ENCODE peak calls at places on chromosomes 7 and 10, in five cellular contexts. Y is GM12878, B is HepG2, Z is SK-N-SH, R is K562. V is an unnamed sample.

GRCh38 chr7:37448057-37448636 is 517 bp downstream of the ELMO1 start:
- DNase-seq in Y (no peak), B (no peak), Z (peak; percentile 86), R (no peak), V (no peak)

GRCh38 chr7:116306409-116307048 is 96.2 kb downstream of the TES start:
- DNase-seq in Y (no peak), B (no peak), Z (no peak), R (no peak), V (no peak)

GRCh38 chr7:53087274-53087673 is 51.8 kb downstream of the POM121L12 start:
- DNase-seq in Y (no peak), B (no peak), Z (no peak), R (no peak), V (no peak)

GRCh38 chr7:82122290-82122689 is 321.3 kb downstream of the CACNA2D1 start:
- DNase-seq in Y (no peak), B (no peak), Z (no peak), R (no peak), V (no peak)

GRCh38 chr7:25759748-25760147 is 392.2 kb upstream of the NFE2L3 start:
- DNase-seq in Y (no peak), B (no peak), Z (no peak), R (no peak), V (no peak)

GRCh38 chr10:44261296-44261695 is 123.6 kb downstream of the CXCL12 start:
- DNase-seq in Y (no peak), B (no peak), Z (peak; percentile 84), R (no peak), V (no peak)

GRCh38 chr10:86294346-86295265 is 72.0 kb downstream of the GRID1 start:
- DNase-seq in Y (no peak), B (no peak), Z (peak; percentile 4), R (no peak), V (no peak)

GRCh38 chr7:157056957-157057902 is 46.8 kb upstream of the MNX1 start:
- DNase-seq in Y (no peak), B (no peak), Z (no peak), R (no peak), V (no peak)

GRCh38 chr7:114853189-114853588 is 68.7 kb upstream of the MDFIC start:
- DNase-seq in Y (no peak), B (no peak), Z (no peak), R (no peak), V (no peak)

GRCh38 chr7:46058424-46058823 is 137.4 kb upstream of the IGFBP3 start:
- DNase-seq in Y (no peak), B (no peak), Z (no peak), R (no peak), V (no peak)

GRCh38 chr7:71637578-71637977 is 505.6 kb downstream of the GALNT17 start:
- DNase-seq in Y (no peak), B (no peak), Z (no peak), R (no peak), V (no peak)

GRCh38 chr10:43312612-43313011 is 45.7 kb upstream of the RASGEF1A start:
- DNase-seq in Y (no peak), B (no peak), Z (no peak), R (peak; percentile 38), V (no peak)

GRCh38 chr7:30249986-30250774 is 34.2 kb upstream of the ZNRF2 start:
- DNase-seq in Y (no peak), B (no peak), Z (no peak), R (no peak), V (no peak)

GRCh38 chr7:132564849-132565248 is 11.4 kb downstream of the PLXNA4 start:
- DNase-seq in Y (no peak), B (no peak), Z (no peak), R (no peak), V (no peak)

GRCh38 chr7:101172005-101172853 is 6.9 kb upstream of the VGF start:
- DNase-seq in Y (no peak), B (no peak), Z (peak; percentile 36), R (no peak), V (no peak)

GRCh38 chr7:5296627-5297226 is 14.0 kb downstream of the SLC29A4 start:
- DNase-seq in Y (peak; percentile 1), B (no peak), Z (peak; percentile 93), R (peak; percentile 82), V (no peak)

GRCh38 chr7:20141666-20142065 is 75.5 kb downstream of the MACC1 start:
- DNase-seq in Y (no peak), B (no peak), Z (peak; percentile 27), R (no peak), V (no peak)

GRCh38 chr10:62690703-62691102 is 113.8 kb upstream of the ADO start:
- DNase-seq in Y (no peak), B (no peak), Z (no peak), R (no peak), V (no peak)

GRCh38 chr10:79146611-79147130 is 77.9 kb downstream of the ZMIZ1 start:
- DNase-seq in Y (no peak), B (no peak), Z (no peak), R (no peak), V (no peak)

GRCh38 chr10:76086571-76087260 is 655.3 kb downstream of the LRMDA start:
- DNase-seq in Y (peak; percentile 4), B (peak; percentile 60), Z (peak; percentile 19), R (peak; percentile 23), V (no peak)

GRCh38 chr10:131179386-131179785 is 132.1 kb downstream of the TCERG1L start:
- DNase-seq in Y (no peak), B (no peak), Z (no peak), R (no peak), V (no peak)

GRCh38 chr10:133411523-133412380 is 12.7 kb downstream of the SPRN start:
- DNase-seq in Y (no peak), B (no peak), Z (no peak), R (no peak), V (no peak)

GRCh38 chr10:111360260-111360925 is 283.6 kb downstream of the ADRA2A start:
- DNase-seq in Y (peak; percentile 23), B (peak; percentile 69), Z (peak; percentile 45), R (peak; percentile 3), V (peak; percentile 64)

GRCh38 chr7:98877692-98878364 is 504 bp upstream of the TRRAP start:
- DNase-seq in Y (no peak), B (no peak), Z (peak; percentile 24), R (no peak), V (no peak)

GRCh38 chr7:90626011-90626410 is 29.9 kb downstream of the CDK14 start:
- DNase-seq in Y (no peak), B (no peak), Z (no peak), R (no peak), V (no peak)

DNA sequence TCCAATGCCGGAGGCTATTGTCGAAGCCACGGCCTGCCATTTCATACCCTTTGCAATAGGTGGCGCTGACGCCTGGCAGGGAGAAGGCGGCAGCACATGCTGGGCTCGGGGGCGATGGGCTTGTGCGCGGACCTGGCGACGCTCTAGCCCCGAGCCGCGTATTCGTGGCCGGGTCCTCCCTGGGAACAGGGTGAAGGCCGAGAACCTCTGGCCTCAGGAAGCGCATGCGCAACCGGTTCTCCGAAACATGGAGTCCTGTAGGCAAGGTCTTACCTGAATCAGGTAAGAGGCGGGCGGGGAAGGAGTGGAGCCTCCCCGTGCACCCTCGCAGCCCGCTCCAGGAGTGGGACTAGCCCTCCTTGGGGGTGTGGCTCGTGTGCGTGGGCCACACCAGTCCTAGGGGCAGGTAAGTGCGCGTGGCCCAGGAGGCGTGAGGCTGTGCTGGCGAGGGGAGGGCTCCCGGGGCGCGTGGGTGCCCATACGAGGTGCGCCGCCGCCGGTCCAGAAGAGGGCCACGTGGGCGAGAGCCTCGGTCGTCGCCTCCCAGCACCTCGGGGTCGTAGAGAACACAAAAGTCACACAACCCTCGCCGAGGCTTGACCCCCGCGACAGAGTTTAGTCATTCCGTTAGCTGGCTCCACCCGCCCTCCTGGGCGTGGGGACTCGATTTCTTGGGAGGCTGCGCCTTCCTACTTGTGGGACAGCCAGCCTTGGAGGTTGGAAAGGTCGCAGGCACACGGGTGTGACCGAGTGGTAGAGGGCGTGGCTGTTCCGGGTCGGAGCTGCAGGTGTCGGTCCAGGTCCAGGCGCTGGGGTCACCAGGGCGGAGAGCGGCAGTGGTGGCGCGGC is 5.5 kb upstream of the MEST start:
- DNase-seq in Y (no peak), B (peak; percentile 78), Z (peak; percentile 36), R (peak; percentile 58), V (peak; percentile 78)
- TF ChIP-seq POLR2AphosphoS5 in Y (no peak), B (peak; percentile 47), Z (no peak), R (no peak), V (peak; percentile 57)

DNA sequence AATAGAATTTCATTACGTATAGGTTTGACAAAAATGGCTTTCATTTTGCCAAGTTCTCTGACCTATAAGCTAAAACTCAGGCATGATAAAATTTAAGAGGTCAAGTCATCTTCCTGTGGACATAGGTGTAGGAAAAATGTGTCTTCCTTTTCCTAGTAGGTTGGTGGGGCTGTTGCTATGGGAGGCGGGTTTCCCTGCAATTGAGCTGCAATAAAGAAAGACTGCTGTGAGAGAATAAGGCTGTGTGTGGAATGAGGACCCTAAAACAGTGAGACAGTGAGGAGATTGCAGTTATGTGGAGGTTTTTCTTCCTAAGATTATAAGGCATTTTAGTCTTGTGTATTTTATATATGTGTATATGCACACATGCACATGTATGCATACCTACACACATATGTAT is 13.0 kb upstream of the SEMA3A start:
- DNase-seq in Y (no peak), B (no peak), Z (no peak), R (no peak), V (no peak)
- TF ChIP-seq REST in Y (no peak), B (no peak), Z (no peak), R (no peak), V (no peak)

DNA sequence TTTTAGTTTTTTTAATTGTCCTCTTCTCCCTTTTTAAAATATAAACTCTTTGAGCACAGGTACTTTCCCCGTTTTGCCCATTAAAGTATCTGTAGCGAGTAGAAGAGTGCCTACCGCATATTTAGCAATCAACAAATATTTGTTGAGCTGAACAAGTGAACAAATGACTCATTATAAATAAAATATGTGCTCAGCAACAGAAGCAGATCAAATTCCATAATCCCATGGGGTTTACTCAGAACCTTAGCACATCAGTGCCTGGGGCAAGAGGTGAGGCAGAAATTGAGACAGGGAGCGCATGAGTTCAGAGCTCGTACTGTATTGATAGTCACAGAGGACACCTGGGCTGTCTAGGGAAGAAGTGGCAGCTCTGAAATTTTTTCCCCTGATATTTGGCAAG is 161.0 kb downstream of the SEM1 start:
- DNase-seq in Y (no peak), B (peak; percentile 76), Z (no peak), R (no peak), V (no peak)
- TF ChIP-seq YY1 in Y (no peak), B (no peak), Z (no peak), R (no peak), V (no peak)

DNA sequence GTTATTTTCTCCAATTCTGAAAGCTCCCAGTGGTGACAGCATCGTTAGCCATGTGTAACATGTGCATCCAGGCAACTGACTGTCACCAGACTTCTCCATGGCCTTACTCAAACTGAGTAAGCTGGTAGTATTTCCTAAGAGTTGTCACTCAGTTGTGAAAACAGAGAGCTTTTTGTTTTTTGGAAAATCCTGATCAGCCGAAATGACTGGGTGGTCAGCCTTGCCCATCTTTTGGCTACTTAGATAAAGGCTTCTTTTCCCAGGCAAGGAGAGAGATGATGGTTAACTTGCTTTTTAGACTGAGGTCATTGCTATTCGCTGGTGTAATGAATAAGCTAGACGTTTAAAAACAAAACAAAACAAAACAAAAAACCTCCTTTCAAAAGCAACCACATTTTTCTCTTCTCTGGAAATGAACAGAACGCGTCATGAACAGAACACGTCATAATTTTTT is 159.5 kb upstream of the KLF14 start:
- DNase-seq in Y (no peak), B (peak; percentile 27), Z (no peak), R (no peak), V (no peak)
- TF ChIP-seq POLR2AphosphoS5 in Y (no peak), B (no peak), Z (no peak), R (no peak), V (peak; percentile 40)